ENCODE peak calls at places on chromosomes 11 and 22, in eight cellular contexts. One of them, this sample, is unnamed.

GRCh38 chr11:44852952-44853351 is 97.7 kb downstream of the TP53I11 start:
- DNase-seq in left ventricle myocardium inferior: no peak
- DNase-seq in DMS53: no peak
- DNase-seq in astrocyte of the spinal cord: no peak
- DNase-seq in fibroblast of villous mesenchyme: no peak
- DNase-seq in ACHN: no peak
- DNase-seq in adipocyte: no peak
- DNase-seq in ELF-1: no peak
- DNase-seq in this sample: no peak

GRCh38 chr11:57315491-57315890 is 9.3 kb downstream of the TNKS1BP1 start:
- DNase-seq in left ventricle myocardium inferior: no peak
- DNase-seq in DMS53: peak; percentile 25
- DNase-seq in astrocyte of the spinal cord: peak; percentile 61
- DNase-seq in fibroblast of villous mesenchyme: peak; percentile 73
- DNase-seq in ACHN: no peak
- DNase-seq in adipocyte: no peak
- DNase-seq in ELF-1: no peak
- DNase-seq in this sample: peak; percentile 71

GRCh38 chr22:20095521-20095920 is 15.5 kb downstream of the DGCR8 start:
- DNase-seq in left ventricle myocardium inferior: no peak
- DNase-seq in DMS53: no peak
- DNase-seq in astrocyte of the spinal cord: no peak
- DNase-seq in fibroblast of villous mesenchyme: no peak
- DNase-seq in ACHN: no peak
- DNase-seq in adipocyte: no peak
- DNase-seq in ELF-1: no peak
- DNase-seq in this sample: no peak

GRCh38 chr22:42562684-42563083 is 8.9 kb downstream of the SERHL2 start:
- DNase-seq in left ventricle myocardium inferior: no peak
- DNase-seq in DMS53: no peak
- DNase-seq in astrocyte of the spinal cord: no peak
- DNase-seq in fibroblast of villous mesenchyme: no peak
- DNase-seq in ACHN: no peak
- DNase-seq in adipocyte: no peak
- DNase-seq in ELF-1: no peak
- DNase-seq in this sample: no peak

GRCh38 chr11:70624598-70624993 is 226.3 kb downstream of the CTTN start:
- DNase-seq in left ventricle myocardium inferior: no peak
- DNase-seq in DMS53: no peak
- DNase-seq in astrocyte of the spinal cord: no peak
- DNase-seq in fibroblast of villous mesenchyme: no peak
- DNase-seq in ACHN: no peak
- DNase-seq in adipocyte: no peak
- DNase-seq in ELF-1: no peak
- DNase-seq in this sample: no peak

GRCh38 chr11:82406611-82407010 is 327.1 kb downstream of the FAM181B start:
- DNase-seq in left ventricle myocardium inferior: no peak
- DNase-seq in DMS53: no peak
- DNase-seq in astrocyte of the spinal cord: no peak
- DNase-seq in fibroblast of villous mesenchyme: no peak
- DNase-seq in ACHN: no peak
- DNase-seq in adipocyte: no peak
- DNase-seq in ELF-1: no peak
- DNase-seq in this sample: no peak

GRCh38 chr11:75476716-75477613 is 44.0 kb upstream of the KLHL35 start:
- DNase-seq in left ventricle myocardium inferior: peak; percentile 54
- DNase-seq in DMS53: peak; percentile 92
- DNase-seq in astrocyte of the spinal cord: no peak
- DNase-seq in fibroblast of villous mesenchyme: peak; percentile 14
- DNase-seq in ACHN: no peak
- DNase-seq in adipocyte: no peak
- DNase-seq in ELF-1: peak; percentile 41
- DNase-seq in this sample: no peak

GRCh38 chr11:46447544-46447943 is 56.0 kb upstream of the CHRM4 start:
- DNase-seq in left ventricle myocardium inferior: no peak
- DNase-seq in DMS53: no peak
- DNase-seq in astrocyte of the spinal cord: no peak
- DNase-seq in fibroblast of villous mesenchyme: no peak
- DNase-seq in ACHN: no peak
- DNase-seq in adipocyte: no peak
- DNase-seq in ELF-1: no peak
- DNase-seq in this sample: no peak

GRCh38 chr11:2570841-2571597 is 126.2 kb downstream of the KCNQ1 start:
- DNase-seq in left ventricle myocardium inferior: no peak
- DNase-seq in DMS53: no peak
- DNase-seq in astrocyte of the spinal cord: no peak
- DNase-seq in fibroblast of villous mesenchyme: no peak
- DNase-seq in ACHN: no peak
- DNase-seq in adipocyte: no peak
- DNase-seq in ELF-1: no peak
- DNase-seq in this sample: no peak

GRCh38 chr22:19955241-19956128 is 13.9 kb upstream of the TXNRD2 start:
- DNase-seq in left ventricle myocardium inferior: no peak
- DNase-seq in DMS53: no peak
- DNase-seq in astrocyte of the spinal cord: no peak
- DNase-seq in fibroblast of villous mesenchyme: no peak
- DNase-seq in ACHN: no peak
- DNase-seq in adipocyte: no peak
- DNase-seq in ELF-1: no peak
- DNase-seq in this sample: no peak

GRCh38 chr11:66854729-66855211 is 2.1 kb upstream of the LRFN4 start:
- DNase-seq in left ventricle myocardium inferior: no peak
- DNase-seq in DMS53: no peak
- DNase-seq in astrocyte of the spinal cord: no peak
- DNase-seq in fibroblast of villous mesenchyme: no peak
- DNase-seq in ACHN: no peak
- DNase-seq in adipocyte: no peak
- DNase-seq in ELF-1: no peak
- DNase-seq in this sample: no peak

GRCh38 chr11:108556019-108556418 is 37.5 kb downstream of the EXPH5 start:
- DNase-seq in left ventricle myocardium inferior: no peak
- DNase-seq in DMS53: no peak
- DNase-seq in astrocyte of the spinal cord: no peak
- DNase-seq in fibroblast of villous mesenchyme: no peak
- DNase-seq in ACHN: no peak
- DNase-seq in adipocyte: no peak
- DNase-seq in ELF-1: no peak
- DNase-seq in this sample: no peak

GRCh38 chr11:2302844-2303626 is 1.2 kb downstream of the TSPAN32 start:
- DNase-seq in left ventricle myocardium inferior: peak; percentile 87
- DNase-seq in DMS53: no peak
- DNase-seq in astrocyte of the spinal cord: no peak
- DNase-seq in fibroblast of villous mesenchyme: no peak
- DNase-seq in ACHN: no peak
- DNase-seq in adipocyte: no peak
- DNase-seq in ELF-1: peak; percentile 0
- DNase-seq in this sample: no peak

GRCh38 chr11:71568707-71569349 is 3.5 kb downstream of the KRTAP5-10 start:
- DNase-seq in left ventricle myocardium inferior: no peak
- DNase-seq in DMS53: peak; percentile 80
- DNase-seq in astrocyte of the spinal cord: no peak
- DNase-seq in fibroblast of villous mesenchyme: peak; percentile 3
- DNase-seq in ACHN: no peak
- DNase-seq in adipocyte: no peak
- DNase-seq in ELF-1: no peak
- DNase-seq in this sample: no peak

GRCh38 chr11:9574806-9575530 is 1.5 kb downstream of the WEE1 start:
- DNase-seq in left ventricle myocardium inferior: peak; percentile 30
- DNase-seq in DMS53: peak; percentile 88
- DNase-seq in astrocyte of the spinal cord: peak; percentile 89
- DNase-seq in fibroblast of villous mesenchyme: peak; percentile 95
- DNase-seq in ACHN: peak; percentile 77
- DNase-seq in adipocyte: peak; percentile 85
- DNase-seq in ELF-1: peak; percentile 84
- DNase-seq in this sample: peak; percentile 85

GRCh38 chr11:64062185-64063039 is 26.7 kb downstream of the FLRT1 start:
- DNase-seq in left ventricle myocardium inferior: no peak
- DNase-seq in DMS53: no peak
- DNase-seq in astrocyte of the spinal cord: no peak
- DNase-seq in fibroblast of villous mesenchyme: no peak
- DNase-seq in ACHN: no peak
- DNase-seq in adipocyte: no peak
- DNase-seq in ELF-1: no peak
- DNase-seq in this sample: no peak

GRCh38 chr11:46290598-46291309 is 13.3 kb downstream of the CREB3L1 start:
- DNase-seq in left ventricle myocardium inferior: peak; percentile 78
- DNase-seq in DMS53: peak; percentile 7
- DNase-seq in astrocyte of the spinal cord: peak; percentile 96
- DNase-seq in fibroblast of villous mesenchyme: peak; percentile 99
- DNase-seq in ACHN: peak; percentile 89
- DNase-seq in adipocyte: peak; percentile 98
- DNase-seq in ELF-1: peak; percentile 91
- DNase-seq in this sample: peak; percentile 96

GRCh38 chr11:128517457-128518230 is 69.7 kb downstream of the ETS1 start:
- DNase-seq in left ventricle myocardium inferior: no peak
- DNase-seq in DMS53: no peak
- DNase-seq in astrocyte of the spinal cord: peak; percentile 70
- DNase-seq in fibroblast of villous mesenchyme: peak; percentile 45
- DNase-seq in ACHN: peak; percentile 43
- DNase-seq in adipocyte: peak; percentile 80
- DNase-seq in ELF-1: no peak
- DNase-seq in this sample: peak; percentile 72

GRCh38 chr22:42613869-42614268 is 814 bp downstream of the POLDIP3 start:
- DNase-seq in left ventricle myocardium inferior: no peak
- DNase-seq in DMS53: peak; percentile 43
- DNase-seq in astrocyte of the spinal cord: no peak
- DNase-seq in fibroblast of villous mesenchyme: peak; percentile 40
- DNase-seq in ACHN: no peak
- DNase-seq in adipocyte: peak; percentile 61
- DNase-seq in ELF-1: peak; percentile 91
- DNase-seq in this sample: no peak

GRCh38 chr11:4826425-4826824 is 5.3 kb downstream of the OR51F2 start:
- DNase-seq in left ventricle myocardium inferior: no peak
- DNase-seq in DMS53: peak; percentile 65
- DNase-seq in astrocyte of the spinal cord: peak; percentile 18
- DNase-seq in fibroblast of villous mesenchyme: peak; percentile 1
- DNase-seq in ACHN: peak; percentile 3
- DNase-seq in adipocyte: peak; percentile 6
- DNase-seq in ELF-1: no peak
- DNase-seq in this sample: peak; percentile 12

GRCh38 chr11:75400110-75400865 is 970 bp downstream of the RPS3 start:
- DNase-seq in left ventricle myocardium inferior: no peak
- DNase-seq in DMS53: peak; percentile 70
- DNase-seq in astrocyte of the spinal cord: no peak
- DNase-seq in fibroblast of villous mesenchyme: peak; percentile 28
- DNase-seq in ACHN: no peak
- DNase-seq in adipocyte: peak; percentile 48
- DNase-seq in ELF-1: no peak
- DNase-seq in this sample: no peak

GRCh38 chr11:116499396-116500001 is 273.3 kb downstream of the BUD13 start:
- DNase-seq in left ventricle myocardium inferior: peak; percentile 65
- DNase-seq in DMS53: peak; percentile 96
- DNase-seq in astrocyte of the spinal cord: peak; percentile 43
- DNase-seq in fibroblast of villous mesenchyme: peak; percentile 56
- DNase-seq in ACHN: peak; percentile 65
- DNase-seq in adipocyte: peak; percentile 29
- DNase-seq in ELF-1: peak; percentile 94
- DNase-seq in this sample: peak; percentile 34

GRCh38 chr22:43537019-43537585 is 125.3 kb downstream of the MPPED1 start:
- DNase-seq in left ventricle myocardium inferior: no peak
- DNase-seq in DMS53: no peak
- DNase-seq in astrocyte of the spinal cord: no peak
- DNase-seq in fibroblast of villous mesenchyme: no peak
- DNase-seq in ACHN: no peak
- DNase-seq in adipocyte: no peak
- DNase-seq in ELF-1: peak; percentile 29
- DNase-seq in this sample: no peak

GRCh38 chr11:112881461-112881860 is 79.8 kb upstream of the NCAM1 start:
- DNase-seq in left ventricle myocardium inferior: peak; percentile 75
- DNase-seq in DMS53: peak; percentile 95
- DNase-seq in astrocyte of the spinal cord: peak; percentile 41
- DNase-seq in fibroblast of villous mesenchyme: peak; percentile 3
- DNase-seq in ACHN: peak; percentile 49
- DNase-seq in adipocyte: no peak
- DNase-seq in ELF-1: peak; percentile 70
- DNase-seq in this sample: peak; percentile 74

GRCh38 chr11:62392944-62393628 is 25.7 kb upstream of the SCGB1A1 start:
- DNase-seq in left ventricle myocardium inferior: no peak
- DNase-seq in DMS53: peak; percentile 36
- DNase-seq in astrocyte of the spinal cord: no peak
- DNase-seq in fibroblast of villous mesenchyme: no peak
- DNase-seq in ACHN: peak; percentile 43
- DNase-seq in adipocyte: no peak
- DNase-seq in ELF-1: no peak
- DNase-seq in this sample: no peak

GRCh38 chr22:22098457-22099193 is 116.0 kb upstream of the TOP3B start:
- DNase-seq in left ventricle myocardium inferior: no peak
- DNase-seq in DMS53: no peak
- DNase-seq in astrocyte of the spinal cord: no peak
- DNase-seq in fibroblast of villous mesenchyme: no peak
- DNase-seq in ACHN: no peak
- DNase-seq in adipocyte: no peak
- DNase-seq in ELF-1: no peak
- DNase-seq in this sample: no peak

GRCh38 chr11:111715142-111715816 is 50.9 kb downstream of the PPP2R1B start:
- DNase-seq in left ventricle myocardium inferior: no peak
- DNase-seq in DMS53: no peak
- DNase-seq in astrocyte of the spinal cord: no peak
- DNase-seq in fibroblast of villous mesenchyme: no peak
- DNase-seq in ACHN: no peak
- DNase-seq in adipocyte: no peak
- DNase-seq in ELF-1: no peak
- DNase-seq in this sample: no peak

GRCh38 chr22:43487311-43488030 is 75.7 kb downstream of the MPPED1 start:
- DNase-seq in left ventricle myocardium inferior: no peak
- DNase-seq in DMS53: no peak
- DNase-seq in astrocyte of the spinal cord: no peak
- DNase-seq in fibroblast of villous mesenchyme: no peak
- DNase-seq in ACHN: no peak
- DNase-seq in adipocyte: no peak
- DNase-seq in ELF-1: no peak
- DNase-seq in this sample: no peak

GRCh38 chr22:26952654-26953379 is 295.4 kb downstream of the MIAT start:
- DNase-seq in left ventricle myocardium inferior: no peak
- DNase-seq in DMS53: no peak
- DNase-seq in astrocyte of the spinal cord: no peak
- DNase-seq in fibroblast of villous mesenchyme: no peak
- DNase-seq in ACHN: no peak
- DNase-seq in adipocyte: no peak
- DNase-seq in ELF-1: peak; percentile 44
- DNase-seq in this sample: no peak

GRCh38 chr11:72575533-72576170 is 98.6 kb downstream of the PDE2A start:
- DNase-seq in left ventricle myocardium inferior: no peak
- DNase-seq in DMS53: no peak
- DNase-seq in astrocyte of the spinal cord: no peak
- DNase-seq in fibroblast of villous mesenchyme: no peak
- DNase-seq in ACHN: no peak
- DNase-seq in adipocyte: no peak
- DNase-seq in ELF-1: no peak
- DNase-seq in this sample: no peak

GRCh38 chr11:73752903-73753302 is 8.0 kb downstream of the RAB6A start:
- DNase-seq in left ventricle myocardium inferior: no peak
- DNase-seq in DMS53: no peak
- DNase-seq in astrocyte of the spinal cord: no peak
- DNase-seq in fibroblast of villous mesenchyme: no peak
- DNase-seq in ACHN: no peak
- DNase-seq in adipocyte: no peak
- DNase-seq in ELF-1: no peak
- DNase-seq in this sample: no peak

GRCh38 chr11:2137202-2138071 is 1.8 kb downstream of the IGF2 start:
- DNase-seq in left ventricle myocardium inferior: peak; percentile 71
- DNase-seq in DMS53: no peak
- DNase-seq in astrocyte of the spinal cord: peak; percentile 83
- DNase-seq in fibroblast of villous mesenchyme: peak; percentile 93
- DNase-seq in ACHN: peak; percentile 42
- DNase-seq in adipocyte: peak; percentile 97
- DNase-seq in ELF-1: peak; percentile 66
- DNase-seq in this sample: peak; percentile 43

GRCh38 chr11:116787786-116788486 is at the start of gene ZPR1:
- DNase-seq in left ventricle myocardium inferior: peak; percentile 88
- DNase-seq in DMS53: peak; percentile 89
- DNase-seq in astrocyte of the spinal cord: peak; percentile 72
- DNase-seq in fibroblast of villous mesenchyme: peak; percentile 71
- DNase-seq in ACHN: peak; percentile 59
- DNase-seq in adipocyte: peak; percentile 91
- DNase-seq in ELF-1: peak; percentile 67
- DNase-seq in this sample: peak; percentile 63

GRCh38 chr11:115717215-115717584 is 213.0 kb upstream of the CADM1 start:
- DNase-seq in left ventricle myocardium inferior: no peak
- DNase-seq in DMS53: no peak
- DNase-seq in astrocyte of the spinal cord: no peak
- DNase-seq in fibroblast of villous mesenchyme: no peak
- DNase-seq in ACHN: no peak
- DNase-seq in adipocyte: no peak
- DNase-seq in ELF-1: no peak
- DNase-seq in this sample: peak; percentile 30